ENCODE peak calls at places on chromosomes 4 and X, in four cellular contexts. H is hippocampal formation, C is left ventricle myocardium superior, X is esophagus muscularis mucosa. Z is an unnamed sample.

GRCh38 chrX:71871367-71871766 is 39.3 kb upstream of the NHSL2 start:
- DNase-seq in H (no peak), C (peak; percentile 33), X (no peak), Z (peak; percentile 85)

GRCh38 chrX:130245441-130245840 is 23.3 kb downstream of the ZNF280C start:
- DNase-seq in H (no peak), C (no peak), X (no peak), Z (peak; percentile 79)

GRCh38 chrX:96564595-96564994 is 120.0 kb upstream of the DIAPH2 start:
- DNase-seq in H (no peak), C (no peak), X (no peak), Z (peak; percentile 31)

GRCh38 chr4:138310991-138311390 is 68.8 kb upstream of the SLC7A11 start:
- DNase-seq in H (no peak), C (no peak), X (no peak), Z (peak; percentile 78)

GRCh38 chr4:35182451-35182850 is 1061.9 kb downstream of the ARAP2 start:
- DNase-seq in H (no peak), C (no peak), X (no peak), Z (no peak)

GRCh38 chr4:84809946-84810345 is 156.5 kb downstream of the WDFY3 start:
- DNase-seq in H (peak; percentile 36), C (no peak), X (no peak), Z (no peak)

GRCh38 chr4:160091631-160092030 is 988.8 kb downstream of the RAPGEF2 start:
- DNase-seq in H (no peak), C (no peak), X (no peak), Z (no peak)

GRCh38 chrX:20374866-20375530 is 108.3 kb upstream of the RPS6KA3 start:
- DNase-seq in H (no peak), C (no peak), X (no peak), Z (no peak)

GRCh38 chr4:7457201-7458065 is 22.7 kb upstream of the PSAPL1 start:
- DNase-seq in H (no peak), C (peak; percentile 16), X (no peak), Z (no peak)

GRCh38 chr4:48268956-48269860 is at the start of gene TEC:
- DNase-seq in H (no peak), C (peak; percentile 73), X (no peak), Z (peak; percentile 21)

GRCh38 chr4:142315999-142316398 is 530.1 kb downstream of the INPP4B start:
- DNase-seq in H (no peak), C (no peak), X (no peak), Z (no peak)

GRCh38 chr4:81358173-81358572 is 113.5 kb downstream of the RASGEF1B start:
- DNase-seq in H (no peak), C (no peak), X (no peak), Z (no peak)

GRCh38 chrX:28022371-28022770 is 41.1 kb upstream of the DCAF8L1 start:
- DNase-seq in H (no peak), C (no peak), X (no peak), Z (peak; percentile 0)

GRCh38 chrX:3663576-3664290 is 49.7 kb downstream of the PRKX start:
- DNase-seq in H (no peak), C (no peak), X (no peak), Z (peak; percentile 7)

GRCh38 chrX:151984328-151984727 is 9.9 kb upstream of the GABRE start:
- DNase-seq in H (no peak), C (no peak), X (no peak), Z (peak; percentile 90)

GRCh38 chrX:17414839-17415238 is 39.8 kb downstream of the NHS start:
- DNase-seq in H (no peak), C (peak; percentile 42), X (no peak), Z (no peak)

GRCh38 chr4:89482248-89482647 is 174.6 kb upstream of the GPRIN3 start:
- DNase-seq in H (no peak), C (no peak), X (no peak), Z (peak; percentile 51)

GRCh38 chrX:153861733-153862300 is 24.2 kb downstream of the L1CAM start:
- DNase-seq in H (no peak), C (no peak), X (no peak), Z (no peak)

GRCh38 chr4:158538176-158538575 is 16.5 kb downstream of the RXFP1 start:
- DNase-seq in H (no peak), C (no peak), X (no peak), Z (peak; percentile 39)

GRCh38 chr4:99321241-99322191 is at the start of gene ADH1B:
- DNase-seq in H (no peak), C (no peak), X (no peak), Z (no peak)

GRCh38 chrX:43958529-43958928 is 14.7 kb downstream of the NDP start:
- DNase-seq in H (peak; percentile 88), C (no peak), X (no peak), Z (peak; percentile 72)

GRCh38 chr4:188534917-188535316 is 395.7 kb downstream of the TRIML1 start:
- DNase-seq in H (no peak), C (no peak), X (no peak), Z (no peak)

GRCh38 chrX:149830192-149830873 is 48.6 kb downstream of the MAGEA9 start:
- DNase-seq in H (no peak), C (no peak), X (no peak), Z (peak; percentile 10)

GRCh38 chr4:6942238-6942800 is 32.7 kb downstream of the TBC1D14 start:
- DNase-seq in H (no peak), C (no peak), X (no peak), Z (peak; percentile 99)

GRCh38 chrX:155108427-155108826 is 37.1 kb downstream of the BRCC3 start:
- DNase-seq in H (no peak), C (no peak), X (no peak), Z (no peak)

Z was measured in amniotic epithelial cell.